ENCODE peak calls at places on chromosomes 2 and 18, in eight cellular contexts. W is colonic mucosa, U is mesendoderm, S is neuronal stem cell, J is fibroblast of lung, D is mammary epithelial cell, Z is GM23248, O is SK-N-MC. T is an unnamed sample.

GRCh38 chr18:11034816-11035215 is 114.6 kb downstream of the PIEZO2 start:
- DNase-seq in D (no peak), Z (peak), U (no peak), J (peak), S (no peak), W (no peak), O (no peak), T (no peak)

GRCh38 chr2:28643324-28643723 is 108.3 kb upstream of the PPP1CB start:
- DNase-seq in U (no peak), O (no peak), J (no peak), Z (no peak), W (no peak), D (peak), S (no peak), T (no peak)

GRCh38 chr2:23480991-23481797 is 96.2 kb downstream of the KLHL29 start:
- DNase-seq in S (no peak), Z (peak), D (peak), O (no peak), J (peak), W (no peak), U (peak), T (peak)

GRCh38 chr18:51077217-51077616 is 47.2 kb downstream of the SMAD4 start:
- DNase-seq in O (no peak), J (peak), D (peak), S (no peak), W (no peak), Z (peak), U (no peak), T (peak)

GRCh38 chr18:11308499-11308898 is 159.1 kb upstream of the PIEZO2 start:
- DNase-seq in S (no peak), O (no peak), W (no peak), D (peak), J (peak), U (no peak), Z (peak), T (peak)

GRCh38 chr2:196376984-196377877 is 205.9 kb upstream of the STK17B start:
- DNase-seq in W (no peak), Z (peak), D (peak), U (no peak), O (no peak), J (no peak), S (no peak), T (peak)

GRCh38 chr2:98901291-98901690 is 34.7 kb downstream of the CRACDL start:
- DNase-seq in U (no peak), W (no peak), D (no peak), J (no peak), S (no peak), Z (no peak), O (no peak), T (no peak)

GRCh38 chr18:78619854-78620253 is 359.8 kb upstream of the SALL3 start:
- DNase-seq in S (no peak), Z (no peak), D (no peak), U (peak), W (no peak), O (no peak), J (no peak), T (no peak)

GRCh38 chr2:143778981-143779380 is 649.8 kb downstream of the ARHGAP15 start:
- DNase-seq in O (no peak), Z (peak), J (no peak), W (no peak), D (peak), U (peak), S (no peak), T (peak)

GRCh38 chr2:195447353-195447975 is 209.6 kb upstream of the SLC39A10 start:
- DNase-seq in D (no peak), O (no peak), S (no peak), W (peak), U (no peak), J (no peak), Z (peak), T (no peak)

GRCh38 chr2:42196403-42197267 is 27.5 kb downstream of the EML4 start:
- DNase-seq in D (peak), S (no peak), O (no peak), U (peak), J (peak), W (peak), Z (peak), T (peak)

GRCh38 chr2:126571403-126571802 is 84.6 kb upstream of the GYPC start:
- DNase-seq in O (no peak), Z (no peak), U (peak), S (no peak), D (no peak), J (no peak), W (no peak), T (no peak)

GRCh38 chr2:203534486-203535077 is 519 bp downstream of the RAPH1 start:
- DNase-seq in S (no peak), J (peak), W (peak), D (peak), Z (peak), O (no peak), U (no peak), T (no peak)

GRCh38 chr2:218861645-218862318 is 2.2 kb downstream of the WNT6 start:
- DNase-seq in Z (no peak), U (no peak), J (no peak), D (no peak), O (no peak), S (no peak), W (no peak), T (no peak)

GRCh38 chr2:31980674-31981356 is 30.0 kb downstream of the MEMO1 start:
- DNase-seq in W (no peak), Z (peak), D (no peak), O (no peak), U (peak), S (no peak), J (peak), T (peak)

GRCh38 chr2:45653125-45653524 is 1.6 kb downstream of the PRKCE start:
- DNase-seq in U (no peak), D (no peak), S (no peak), Z (peak), W (no peak), O (no peak), J (no peak), T (no peak)

GRCh38 chr2:45650851-45651414 is 542 bp upstream of the PRKCE start:
- DNase-seq in J (peak), U (peak), W (peak), O (peak), Z (peak), S (peak), D (peak), T (peak)

GRCh38 chr2:45651415-45652089 is at the start of gene PRKCE:
- DNase-seq in Z (peak), U (no peak), W (peak), J (peak), O (no peak), S (no peak), D (no peak), T (no peak)

GRCh38 chr2:45653584-45653983 is 2.1 kb downstream of the PRKCE start:
- DNase-seq in S (no peak), J (no peak), D (no peak), O (no peak), Z (peak), U (no peak), W (no peak), T (peak)

DNA sequence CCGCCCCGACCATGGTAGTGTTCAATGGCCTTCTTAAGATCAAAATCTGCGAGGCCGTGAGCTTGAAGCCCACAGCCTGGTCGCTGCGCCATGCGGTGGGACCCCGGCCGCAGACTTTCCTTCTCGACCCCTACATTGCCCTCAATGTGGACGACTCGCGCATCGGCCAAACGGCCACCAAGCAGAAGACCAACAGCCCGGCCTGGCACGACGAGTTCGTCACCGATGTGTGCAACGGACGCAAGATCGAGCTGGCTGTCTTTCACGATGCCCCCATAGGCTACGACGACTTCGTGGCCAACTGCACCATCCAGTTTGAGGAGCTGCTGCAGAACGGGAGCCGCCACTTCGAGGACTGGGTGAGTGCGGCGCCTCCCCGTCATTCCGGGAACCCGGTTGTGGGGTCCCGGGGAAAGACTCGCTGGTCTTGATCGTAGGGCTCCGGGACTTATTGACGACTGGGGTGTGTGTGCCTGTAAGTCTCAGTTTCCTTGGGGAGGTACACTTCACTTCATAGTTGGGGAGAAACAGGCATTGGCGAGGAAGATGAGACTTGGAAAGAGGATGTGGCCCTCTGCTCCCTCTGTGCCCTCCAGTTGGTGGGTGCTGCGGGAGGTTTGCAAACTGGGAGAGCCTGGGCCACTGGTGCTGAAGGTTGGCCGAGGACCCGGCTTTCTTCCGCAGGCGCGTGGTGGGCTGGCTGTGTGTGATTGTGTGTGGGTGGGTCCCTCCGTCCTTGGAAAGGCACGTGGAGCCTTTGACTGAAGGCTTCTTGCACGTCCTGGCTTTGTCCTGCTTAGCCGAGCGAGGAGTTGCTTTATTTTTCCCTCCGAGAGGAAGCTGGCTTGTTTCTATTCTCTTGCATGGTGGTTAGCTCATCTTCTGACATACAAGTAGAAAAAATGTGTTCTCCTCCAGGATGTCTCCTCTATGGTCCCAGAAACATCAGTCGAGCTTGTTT is 895 bp downstream of the PRKCE start:
- DNase-seq in U (peak), Z (peak), O (no peak), J (peak), S (no peak), D (peak), W (peak), T (peak)
- H3K9ac ChIP-seq in U (peak), Z (peak), O (no peak), J (peak), S (peak), D (no peak), W (peak), T (peak)

DNA sequence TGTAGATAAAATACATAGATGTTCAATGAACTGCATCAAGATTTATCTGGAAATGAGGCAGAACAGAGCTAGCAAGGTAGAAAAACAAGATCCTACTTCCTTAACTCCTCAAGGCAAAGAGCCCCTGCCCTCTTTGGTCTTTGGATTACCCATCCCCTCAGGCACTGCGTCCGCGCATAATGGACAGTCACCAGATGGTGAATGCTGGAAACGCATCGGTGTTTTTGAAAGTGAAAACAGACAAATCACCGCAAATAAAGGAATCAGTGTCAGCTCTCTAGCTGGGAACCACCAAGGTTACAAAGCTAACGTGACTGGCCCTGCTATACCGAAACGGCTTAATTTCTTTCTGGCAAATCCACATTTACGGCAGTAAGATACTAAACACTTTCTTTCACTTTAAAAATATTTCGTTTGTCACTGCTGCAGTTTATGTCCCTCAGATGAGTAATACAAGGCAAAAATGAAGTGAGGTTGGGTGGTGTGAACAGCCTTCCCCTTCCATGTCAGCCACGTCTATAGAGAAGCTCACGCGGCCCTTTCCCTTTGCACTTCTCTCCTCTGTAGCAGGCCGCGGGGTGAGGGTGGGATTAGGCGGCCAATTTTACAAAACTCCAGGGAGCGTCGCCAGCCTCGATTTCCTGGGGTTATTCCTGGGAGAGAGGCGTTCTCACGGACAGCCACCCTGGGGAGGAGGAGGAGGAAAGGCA is 620 bp upstream of the GALR1 start:
- DNase-seq in D (no peak), U (peak), Z (no peak), W (no peak), O (no peak), S (peak), J (no peak), T (no peak)
- H3K9ac ChIP-seq in D (no peak), U (no peak), Z (no peak), W (no peak), O (no peak), S (peak), J (no peak), T (no peak)

GRCh38 chr2:231646471-231646870 is 53.8 kb downstream of the TEX44 start:
- DNase-seq in O (no peak), U (peak), W (no peak), D (peak), S (no peak), Z (peak), J (no peak), T (no peak)
- H3K9ac ChIP-seq in O (no peak), U (no peak), W (peak), D (no peak), S (no peak), Z (no peak), J (no peak), T (no peak)

DNA sequence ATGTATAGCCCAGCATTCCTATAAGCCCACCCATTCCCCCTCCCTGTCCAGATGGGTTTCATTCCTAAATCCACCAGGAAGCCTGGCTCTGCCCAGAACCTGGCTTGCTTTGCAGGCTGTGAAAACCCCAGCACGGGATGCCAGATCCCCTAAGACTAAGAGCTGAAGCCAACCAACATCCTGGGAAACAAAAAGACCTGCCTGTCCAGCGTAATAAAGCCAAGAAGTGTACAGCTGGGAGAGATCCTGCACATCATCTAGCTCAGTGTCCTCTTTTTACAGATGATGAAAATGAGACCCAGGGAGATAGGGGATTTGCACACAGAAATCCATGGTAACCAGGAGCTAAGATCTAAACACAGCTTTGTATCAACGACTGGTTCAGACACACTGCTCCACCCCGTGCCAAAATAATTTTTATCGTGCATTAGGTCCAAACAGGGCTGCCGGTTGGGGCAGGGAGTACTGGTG is 3.0 kb downstream of the RND3 start:
- DNase-seq in U (no peak), S (no peak), D (peak), O (no peak), Z (peak), W (no peak), J (peak), T (no peak)
- H3K9ac ChIP-seq in U (peak), S (no peak), D (peak), O (no peak), Z (peak), W (peak), J (peak), T (peak)

T was measured in astrocyte.